ENCODE peak calls at places on chromosomes 13 and 19, in five cellular contexts. A, H, J, Q and N are unnamed samples.
A peak's percentile ranks its signal among the peaks of the same experiment; 100 is the strongest.

GRCh38 chr19:5949792-5950305 is 28.1 kb downstream of the RANBP3 start:
- DNase-seq in A (no peak), H (no peak), J (no peak), Q (no peak), N (no peak)

GRCh38 chr19:41872775-41873647 is 4.1 kb upstream of the CD79A start:
- DNase-seq in A (peak; percentile 80), H (peak; percentile 58), J (peak; percentile 58), Q (peak; percentile 87), N (peak; percentile 84)

GRCh38 chr19:13844130-13844631 is 32.8 kb upstream of the NANOS3 start:
- DNase-seq in A (no peak), H (no peak), J (no peak), Q (no peak), N (no peak)

GRCh38 chr19:54674021-54674617 is 11.3 kb downstream of the LILRB4 start:
- DNase-seq in A (no peak), H (peak; percentile 16), J (no peak), Q (no peak), N (peak; percentile 73)

GRCh38 chr13:80577951-80578670 is 237.2 kb upstream of the SPRY2 start:
- DNase-seq in A (no peak), H (no peak), J (no peak), Q (no peak), N (no peak)

GRCh38 chr13:110463876-110464510 is 97.5 kb downstream of the RAB20 start:
- DNase-seq in A (peak; percentile 30), H (no peak), J (no peak), Q (no peak), N (no peak)

GRCh38 chr13:50910483-50910805 is 853 bp downstream of the RNASEH2B start:
- DNase-seq in A (no peak), H (peak; percentile 54), J (no peak), Q (peak; percentile 47), N (no peak)

GRCh38 chr19:41896581-41896942 is 13.6 kb downstream of the ARHGEF1 start:
- DNase-seq in A (no peak), H (no peak), J (no peak), Q (no peak), N (no peak)

GRCh38 chr13:92842145-92842544 is 384.5 kb upstream of the GPC6 start:
- DNase-seq in A (no peak), H (peak; percentile 92), J (peak; percentile 89), Q (no peak), N (no peak)

GRCh38 chr13:48879854-48880253 is 95.9 kb upstream of the FNDC3A start:
- DNase-seq in A (no peak), H (no peak), J (no peak), Q (no peak), N (no peak)

GRCh38 chr13:109331898-109332297 is 454.5 kb downstream of the IRS2 start:
- DNase-seq in A (no peak), H (peak; percentile 87), J (peak; percentile 90), Q (peak; percentile 13), N (no peak)

GRCh38 chr13:54449922-54450321 is 1421.3 kb downstream of the OLFM4 start:
- DNase-seq in A (no peak), H (no peak), J (no peak), Q (no peak), N (no peak)

GRCh38 chr19:38850976-38851621 is 1.3 kb upstream of the HNRNPL start:
- DNase-seq in A (peak; percentile 61), H (no peak), J (no peak), Q (no peak), N (peak; percentile 36)

GRCh38 chr13:24679686-24680085 is 522 bp upstream of the ATP12A start:
- DNase-seq in A (no peak), H (no peak), J (no peak), Q (no peak), N (no peak)

GRCh38 chr13:42893346-42893745 is 98.7 kb downstream of the EPSTI1 start:
- DNase-seq in A (no peak), H (peak; percentile 69), J (peak; percentile 53), Q (no peak), N (no peak)

GRCh38 chr13:42894765-42895181 is 97.3 kb downstream of the EPSTI1 start:
- DNase-seq in A (no peak), H (peak; percentile 85), J (peak; percentile 51), Q (peak; percentile 35), N (no peak)

GRCh38 chr13:42895781-42896180 is 96.3 kb downstream of the EPSTI1 start:
- DNase-seq in A (no peak), H (no peak), J (no peak), Q (no peak), N (no peak)

DNA sequence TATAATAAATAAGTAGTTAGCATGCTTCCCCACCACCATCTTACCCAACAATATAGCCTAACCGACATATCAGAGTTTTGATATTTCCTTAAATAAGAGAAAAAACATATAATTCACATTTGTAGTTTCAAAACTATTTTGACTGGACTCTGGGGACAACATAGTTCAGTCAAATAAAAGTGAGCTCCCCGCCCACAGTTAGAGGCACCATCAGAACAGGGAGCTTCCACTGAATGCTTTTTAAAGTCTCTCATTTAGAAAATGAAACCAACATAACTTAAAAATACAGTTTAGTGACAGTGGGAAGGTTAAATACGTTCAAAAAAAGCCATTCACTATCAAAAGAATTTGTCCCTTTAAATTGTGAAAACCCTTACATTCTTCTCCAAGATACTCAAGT is 92.8 kb downstream of the EPSTI1 start:
- DNase-seq in A (no peak), H (no peak), J (no peak), Q (no peak), N (peak; percentile 28)
- H3K4me3 ChIP-seq in A (no peak overlapping the region), H (no peak overlapping the region), J (no peak overlapping the region), Q (no peak overlapping the region), N (no peak overlapping the region)

DNA sequence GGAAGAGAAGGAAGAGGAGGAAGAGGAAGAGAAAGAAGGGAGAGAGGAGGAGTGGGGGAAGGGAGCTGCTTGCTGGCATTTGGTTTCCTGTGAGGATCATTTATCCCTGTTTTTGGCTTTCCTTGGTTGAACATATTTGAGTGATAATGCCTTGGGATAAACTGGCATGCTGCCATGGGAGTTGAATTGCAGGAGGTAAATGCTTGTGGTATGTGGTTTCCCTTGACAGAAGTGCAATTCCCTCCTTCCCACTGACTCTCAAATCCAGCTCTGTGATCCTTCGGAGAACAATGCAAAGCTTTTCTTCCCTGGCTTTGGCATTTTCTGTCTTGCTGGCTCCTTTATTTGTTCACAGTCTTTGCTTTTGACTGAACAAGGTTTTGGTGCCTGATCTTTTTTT is 27.2 kb upstream of the CBY2 start:
- DNase-seq in A (no peak), H (peak; percentile 18), J (peak; percentile 53), Q (no peak), N (no peak)
- TF ChIP-seq CTCF in A (no peak), H (no peak), J (no peak), Q (no peak), N (no peak)

GRCh38 chr19:45305421-45305820 is 17.3 kb downstream of the CKM start:
- DNase-seq in A (no peak), H (peak; percentile 25), J (peak; percentile 48), Q (no peak), N (peak; percentile 50)
- H3K4me3 ChIP-seq in A (no peak overlapping the region), H (no peak overlapping the region), J (no peak overlapping the region), Q (no peak overlapping the region), N (no peak overlapping the region)

GRCh38 chr19:19026299-19026971 is 6.9 kb downstream of the SUGP2 start:
- DNase-seq in A (no peak), H (no peak), J (no peak), Q (peak; percentile 25), N (no peak)
- TF ChIP-seq CTCF in A (peak; percentile 25), H (peak; percentile 18), J (peak; percentile 34), Q (peak; percentile 16), N (peak; percentile 8)

GRCh38 chr19:10192922-10193321 is 1.8 kb downstream of the DNMT1 start:
- DNase-seq in A (no peak), H (no peak), J (no peak), Q (no peak), N (no peak)
- H3K4me3 ChIP-seq in A (peak overlapping the region; percentile 97), H (peak overlapping the region; percentile 99), J (no peak overlapping the region), Q (no peak overlapping the region), N (peak overlapping the region; percentile 86)

GRCh38 chr13:94620286-94620896 is 18.7 kb downstream of the GPR180 start:
- DNase-seq in A (no peak), H (peak; percentile 49), J (peak; percentile 19), Q (no peak), N (peak; percentile 59)
- TF ChIP-seq CTCF in A (peak; percentile 78), H (peak; percentile 63), J (peak; percentile 85), Q (peak; percentile 45), N (peak; percentile 73)

GRCh38 chr19:58498316-58499020 is 13.3 kb downstream of the SLC27A5 start:
- DNase-seq in A (no peak), H (no peak), J (no peak), Q (no peak), N (peak; percentile 14)
- H3K4me3 ChIP-seq in A (peak overlapping the region; percentile 66), H (peak overlapping the region; percentile 32), J (peak overlapping the region; percentile 53), Q (peak overlapping the region; percentile 16), N (peak overlapping the region; percentile 68)

GRCh38 chr19:31461814-31462539 is 112.7 kb upstream of the TSHZ3 start:
- DNase-seq in A (no peak), H (peak; percentile 25), J (no peak), Q (no peak), N (no peak)
- TF ChIP-seq CTCF in A (no peak), H (peak; percentile 27), J (no peak), Q (no peak), N (no peak)

DNA sequence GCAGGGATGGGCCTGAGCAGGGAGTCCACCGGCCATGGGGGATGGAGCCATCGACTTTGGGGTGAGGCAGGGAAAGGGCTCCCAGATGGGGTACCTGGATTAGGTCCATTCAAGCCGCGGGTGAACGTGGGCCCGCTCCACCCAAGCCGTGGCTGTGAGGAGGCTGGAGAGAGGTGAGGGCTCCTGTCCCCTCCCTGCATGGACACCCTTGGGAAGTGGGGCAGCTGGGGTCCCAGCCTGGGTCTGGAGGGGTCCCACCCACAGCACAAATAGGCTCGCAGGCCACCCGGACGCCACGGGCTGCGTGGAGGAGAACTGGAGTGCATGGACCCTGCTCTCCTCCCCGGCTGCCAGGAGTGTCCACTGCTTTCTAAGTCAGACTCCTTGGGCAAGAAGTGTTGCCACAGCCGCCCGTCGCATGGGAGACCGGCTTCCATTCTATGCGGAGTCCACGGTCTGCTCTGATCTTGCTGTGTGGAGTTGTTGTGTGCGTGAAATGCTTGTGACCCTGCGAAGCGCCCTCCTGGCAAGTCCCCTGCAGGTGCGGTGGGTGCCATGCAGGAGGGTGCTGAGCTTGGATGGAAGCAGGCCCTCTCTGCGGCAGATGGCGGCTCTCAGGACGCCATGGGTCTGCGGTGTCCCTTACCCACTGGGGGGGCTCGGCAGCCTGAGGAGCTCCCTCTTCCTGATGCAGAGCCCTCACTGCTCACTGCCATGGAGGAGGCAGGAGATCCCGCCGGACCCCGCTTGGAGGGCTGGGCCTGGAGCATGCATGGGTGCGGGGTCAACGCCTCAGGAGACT is 2.0 kb downstream of the DAZAP1 start:
- DNase-seq in A (no peak), H (no peak), J (no peak), Q (no peak), N (no peak)
- H3K4me3 ChIP-seq in A (peak overlapping the region; percentile 84), H (peak overlapping the region; percentile 48), J (peak overlapping the region; percentile 83), Q (peak overlapping the region; percentile 90), N (peak overlapping the region; percentile 95)

DNA sequence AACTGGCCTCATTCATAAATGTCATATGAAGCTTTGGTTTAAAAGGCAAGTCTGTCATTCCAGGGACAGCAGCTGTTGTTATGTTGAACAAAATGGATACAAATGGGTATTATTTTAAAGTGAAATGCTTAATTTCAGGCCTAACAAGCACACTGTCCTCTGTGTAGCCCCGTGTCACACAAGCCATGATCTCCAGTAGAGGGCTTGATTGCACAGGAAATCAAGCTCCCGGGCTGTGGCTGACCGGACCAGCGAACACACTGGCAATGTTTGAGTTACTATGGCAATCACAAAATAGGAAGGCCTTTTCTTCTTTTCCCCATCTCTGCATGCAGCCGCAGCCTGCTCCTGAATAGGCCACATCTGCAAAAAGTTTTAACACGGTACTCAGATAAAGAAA is 64.0 kb upstream of the GSX1 start:
- DNase-seq in A (no peak), H (no peak), J (no peak), Q (no peak), N (no peak)
- TF ChIP-seq CTCF in A (no peak), H (no peak), J (peak; percentile 15), Q (no peak), N (no peak)